ENCODE peak calls at places on chromosomes 1 and 21, in five cellular contexts. P, J, N, K and X are unnamed samples.

GRCh38 chr1:229087339-229087738 is 183.6 kb upstream of the RAB4A start:
- DNase-seq in J (no peak), P (no peak), K (no peak), N (no peak), X (no peak)

GRCh38 chr1:166884040-166884642 is 8.1 kb upstream of the TADA1 start:
- DNase-seq in P (peak; percentile 31), K (no peak), N (peak; percentile 62), J (peak; percentile 89), X (no peak)

GRCh38 chr1:212309967-212310366 is 24.8 kb downstream of the PPP2R5A start:
- DNase-seq in N (no peak), K (no peak), P (no peak), J (peak; percentile 52), X (no peak)

GRCh38 chr1:52633291-52633754 is 355 bp downstream of the SHISAL2A start:
- DNase-seq in J (peak; percentile 69), N (no peak), K (no peak), P (no peak), X (no peak)

GRCh38 chr21:32423846-32424535 is 11.5 kb downstream of the EVA1C start:
- DNase-seq in N (no peak), J (no peak), K (peak; percentile 56), P (no peak), X (no peak)

GRCh38 chr1:6110326-6110725 is 64.6 kb downstream of the KCNAB2 start:
- DNase-seq in P (no peak), K (no peak), J (no peak), N (no peak), X (no peak)

GRCh38 chr1:41622859-41623732 is 138.6 kb upstream of the EDN2 start:
- DNase-seq in P (no peak), N (no peak), J (no peak), K (peak; percentile 31), X (no peak)

GRCh38 chr1:230208619-230209261 is 141.7 kb downstream of the GALNT2 start:
- DNase-seq in J (no peak), K (no peak), P (no peak), N (no peak), X (no peak)

GRCh38 chr1:203593723-203594122 is 32.9 kb upstream of the ATP2B4 start:
- DNase-seq in P (peak; percentile 62), K (peak; percentile 69), N (no peak), J (no peak), X (peak; percentile 77)

GRCh38 chr1:16202281-16203210 is 9.9 kb downstream of the ARHGEF19 start:
- DNase-seq in J (no peak), N (no peak), P (no peak), K (no peak), X (no peak)

GRCh38 chr1:205274041-205274691 is 46.4 kb downstream of the TMCC2 start:
- DNase-seq in J (no peak), P (no peak), N (no peak), K (no peak), X (no peak)

GRCh38 chr1:45010855-45011811 is at the start of gene HECTD3:
- DNase-seq in N (peak; percentile 88), J (peak; percentile 86), P (peak; percentile 66), K (peak; percentile 78), X (peak; percentile 90)

GRCh38 chr1:1773874-1774273 is 4.4 kb downstream of the NADK start:
- DNase-seq in N (no peak), J (no peak), P (no peak), K (no peak), X (no peak)

GRCh38 chr1:218851601-218852000 is 322.1 kb upstream of the LYPLAL1 start:
- DNase-seq in N (no peak), P (no peak), J (no peak), K (no peak), X (no peak)

GRCh38 chr1:32939655-32940371 is 24.8 kb downstream of the RNF19B start:
- DNase-seq in J (no peak), K (peak; percentile 79), P (peak; percentile 94), N (no peak), X (no peak)

GRCh38 chr1:210237981-210238380 is 5.4 kb downstream of the SERTAD4 start:
- DNase-seq in N (no peak), J (no peak), K (no peak), P (no peak), X (no peak)

GRCh38 chr1:205976708-205977107 is 26.5 kb downstream of the RAB7B start:
- DNase-seq in N (no peak), P (no peak), J (peak; percentile 18), K (peak; percentile 23), X (no peak)

GRCh38 chr1:231778009-231778719 is 151.6 kb downstream of the DISC1 start:
- DNase-seq in J (no peak), K (peak; percentile 89), P (peak; percentile 25), N (no peak), X (no peak)

GRCh38 chr21:44883250-44883649 is 9.8 kb upstream of the PTTG1IP start:
- DNase-seq in J (no peak), K (no peak), P (no peak), N (no peak), X (no peak)

GRCh38 chr1:227889863-227890405 is 57.8 kb downstream of the WNT9A start:
- DNase-seq in P (no peak), K (no peak), N (no peak), J (no peak), X (no peak)

GRCh38 chr1:156434976-156435550 is 65.5 kb downstream of the MEF2D start:
- DNase-seq in N (no peak), J (peak; percentile 42), K (no peak), P (no peak), X (no peak)
- H2AFZ ChIP-seq in N (no peak overlapping the region), J (no peak overlapping the region), K (no peak overlapping the region), P (no peak overlapping the region), X (no peak overlapping the region)

DNA sequence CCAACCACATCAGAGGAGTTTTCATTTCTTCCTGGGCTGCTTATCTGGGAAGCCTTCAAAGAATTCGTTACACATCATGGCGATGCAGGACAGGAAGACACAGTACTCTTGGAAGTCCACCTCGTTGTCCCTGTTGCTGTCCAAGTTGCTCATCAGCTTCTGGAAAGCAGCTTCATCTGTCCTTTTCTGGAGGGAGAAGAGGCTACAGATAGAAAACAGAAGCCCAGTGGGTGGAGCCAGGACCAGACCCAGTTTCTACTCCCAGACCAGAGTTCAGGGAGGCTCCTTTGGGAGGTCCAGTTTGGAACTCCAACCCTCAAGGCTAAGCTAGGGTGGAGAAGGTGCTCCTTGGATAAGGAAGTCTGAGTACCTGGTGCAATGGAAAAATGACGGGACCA is 1.9 kb downstream of the S100A4 start:
- DNase-seq in P (no peak), N (no peak), J (no peak), K (no peak), X (no peak)
- H3K4me1 ChIP-seq in P (peaks cover 63% of the 10 kb centered on the region), N (peaks cover 54% of the 10 kb centered on the region), J (peaks cover 30% of the 10 kb centered on the region), K (peaks cover 68% of the 10 kb centered on the region), X (peaks cover 14% of the 10 kb centered on the region)

GRCh38 chr1:11058026-11058425 is 1.8 kb downstream of the SRM start:
- DNase-seq in K (no peak), P (no peak), J (no peak), N (no peak), X (no peak)

GRCh38 chr1:11058595-11059165 is 1.1 kb downstream of the SRM start:
- DNase-seq in J (no peak), N (peak; percentile 48), K (no peak), P (peak; percentile 20), X (no peak)

GRCh38 chr1:11061652-11062365 is 2.0 kb upstream of the SRM start:
- DNase-seq in J (no peak), N (no peak), K (no peak), P (no peak), X (no peak)

GRCh38 chr1:11059166-11059989 is 440 bp downstream of the SRM start:
- DNase-seq in J (no peak), N (peak; percentile 78), P (peak; percentile 27), K (no peak), X (peak; percentile 56)

DNA sequence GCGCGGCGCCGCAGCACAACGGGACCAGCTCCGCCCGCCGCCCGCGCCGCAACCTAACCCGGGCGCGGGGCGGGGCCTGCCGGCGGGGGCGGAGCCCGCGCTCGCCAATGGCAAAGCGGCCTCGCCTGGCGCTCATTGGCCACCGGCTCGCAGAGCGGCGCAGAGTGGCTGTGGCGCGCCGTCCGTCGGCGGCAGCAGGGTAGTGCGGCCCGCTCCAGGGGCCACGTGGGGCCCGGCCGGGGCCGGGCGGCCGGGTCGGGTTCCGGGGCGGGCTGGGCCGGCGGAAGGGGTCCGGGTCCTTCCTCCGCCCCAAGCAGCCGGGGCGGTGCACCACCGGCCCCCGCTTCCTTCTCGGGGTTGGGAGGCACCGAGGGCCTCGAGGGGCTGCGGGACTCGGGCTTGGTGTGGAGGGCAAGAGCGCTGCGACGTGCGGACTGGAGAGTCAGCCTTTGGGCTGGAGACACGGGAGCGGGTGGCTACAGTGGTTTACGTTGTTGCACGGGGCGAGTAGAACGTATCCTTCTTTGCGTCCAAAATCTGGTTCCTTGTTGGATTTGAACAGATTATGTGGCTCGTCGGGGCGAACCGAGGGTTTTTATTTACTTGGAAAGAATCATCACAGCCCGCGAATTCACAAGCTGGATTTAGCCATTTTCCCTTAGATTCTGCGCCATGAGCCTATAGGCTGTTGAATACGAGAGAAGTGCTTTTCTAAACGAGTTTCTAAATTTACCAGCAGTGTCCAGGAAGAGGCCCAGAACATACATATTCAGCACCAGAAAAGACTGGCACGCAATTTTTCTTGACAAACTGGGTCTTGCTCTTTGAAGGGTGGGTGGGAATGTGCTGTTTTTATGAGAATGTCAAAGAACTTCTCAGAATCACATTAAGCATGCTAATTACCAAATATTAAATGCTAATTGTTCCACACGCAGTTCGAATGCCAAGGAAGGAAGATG is at the start of gene SRM:
- DNase-seq in N (peak; percentile 99), P (peak; percentile 90), K (peak; percentile 97), J (peak; percentile 98), X (peak; percentile 96)
- H3K79me2 ChIP-seq in N (peaks cover 31% of the 10 kb centered on the region), P (peaks cover 48% of the 10 kb centered on the region), K (peaks cover 53% of the 10 kb centered on the region), J (peaks cover 37% of the 10 kb centered on the region), X (peaks cover 31% of the 10 kb centered on the region)

GRCh38 chr1:153774780-153775431 is at the start of gene SLC27A3:
- DNase-seq in N (peak; percentile 88), P (peak; percentile 46), J (peak; percentile 58), K (peak; percentile 53), X (no peak)
- H2AFZ ChIP-seq in N (peak within 1 kb of the TSS; percentile 82), P (peak within 1 kb of the TSS; percentile 86), J (peak within 1 kb of the TSS; percentile 78), K (peak within 1 kb of the TSS; percentile 79), X (peak within 1 kb of the TSS; percentile 78)

DNA sequence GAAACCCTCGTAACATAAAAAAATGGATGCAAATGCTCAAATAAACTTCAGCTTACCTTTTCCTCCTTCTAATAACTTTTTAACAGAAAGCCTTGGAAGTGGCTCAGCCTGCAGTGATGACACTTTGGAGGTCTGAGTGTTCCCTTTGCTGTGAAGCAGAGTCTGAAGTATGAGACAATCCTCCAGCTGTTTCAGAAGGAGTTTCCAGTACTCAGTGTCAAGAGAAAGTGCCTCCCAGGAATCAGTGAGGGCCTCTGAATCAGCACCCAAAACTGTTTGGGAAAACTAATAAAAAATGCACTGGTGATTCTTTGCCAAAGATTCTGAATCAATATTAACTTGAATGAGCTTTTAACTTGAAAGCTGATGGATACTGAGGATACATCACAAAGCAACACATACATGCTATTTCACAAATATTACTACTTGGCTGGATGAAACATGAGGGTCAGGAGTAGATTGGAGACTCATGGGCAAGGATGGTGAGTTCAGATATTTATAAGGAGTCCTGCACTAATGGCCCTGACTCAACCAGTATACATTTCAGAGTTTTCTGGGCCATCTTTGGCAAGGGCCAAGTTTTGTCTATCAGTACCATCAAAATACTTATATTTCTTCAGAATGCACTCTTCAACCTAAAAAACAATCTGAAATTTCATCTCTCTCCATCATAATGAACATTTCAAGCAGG is 77.0 kb downstream of the IARS2 start:
- DNase-seq in N (no peak), K (no peak), P (no peak), J (no peak), X (no peak)
- H3K4me1 ChIP-seq in N (no peaks in the 10 kb centered on the region), K (no peaks in the 10 kb centered on the region), P (no peaks in the 10 kb centered on the region), J (no peaks in the 10 kb centered on the region), X (no peaks in the 10 kb centered on the region)